ENCODE peak calls at places on chromosomes 16 and 17, in ten cellular contexts. X is endothelial cell of umbilical vein, I is spleen, B is esophagus muscularis mucosa, T is transverse colon, Q is H1, P is upper lobe of left lung, F is Panc1, E is SK-N-SH, G is sigmoid colon. V is an unnamed sample.

GRCh38 chr16:55324491-55325447 is 766 bp downstream of the IRX6 start:
- DNase-seq in X (no peak), I (no peak), B (no peak), T (no peak), Q (no peak), P (peak), F (no peak), E (peak), G (no peak), V (no peak)

GRCh38 chr16:70746040-70746707 is 54.8 kb downstream of the VAC14 start:
- DNase-seq in X (peak), I (no peak), B (peak), T (peak), Q (no peak), P (no peak), F (peak), E (peak), G (peak), V (peak)

GRCh38 chr16:8720080-8720966 is 45.9 kb downstream of the ABAT start:
- DNase-seq in X (no peak), I (no peak), B (no peak), T (no peak), Q (no peak), P (no peak), F (no peak), E (peak), G (no peak), V (no peak)

GRCh38 chr17:49287481-49287880 is 56.9 kb upstream of the PHOSPHO1 start:
- DNase-seq in X (no peak), I (no peak), B (no peak), T (no peak), Q (no peak), P (no peak), F (no peak), E (no peak), G (no peak), V (no peak)

GRCh38 chr16:68005786-68006286 is 6.6 kb upstream of the DPEP2 start:
- DNase-seq in X (peak), I (peak), B (no peak), T (peak), Q (no peak), P (no peak), F (no peak), E (no peak), G (no peak), V (peak)

GRCh38 chr17:67253379-67253778 is 8.4 kb upstream of the HELZ start:
- DNase-seq in X (no peak), I (no peak), B (no peak), T (no peak), Q (no peak), P (no peak), F (no peak), E (no peak), G (no peak), V (no peak)

GRCh38 chr17:75869282-75870141 is 8.9 kb downstream of the TRIM47 start:
- DNase-seq in X (peak), I (no peak), B (no peak), T (peak), Q (no peak), P (peak), F (no peak), E (peak), G (peak), V (no peak)

GRCh38 chr16:28917095-28917494 is 7.9 kb downstream of the RABEP2 start:
- DNase-seq in X (no peak), I (no peak), B (no peak), T (no peak), Q (no peak), P (no peak), F (no peak), E (no peak), G (no peak), V (no peak)

GRCh38 chr17:28480278-28480677 is 6.8 kb downstream of the SLC13A2 start:
- DNase-seq in X (no peak), I (no peak), B (no peak), T (no peak), Q (no peak), P (no peak), F (no peak), E (no peak), G (no peak), V (no peak)

GRCh38 chr16:49834496-49835009 is 21.4 kb downstream of the ZNF423 start:
- DNase-seq in X (no peak), I (no peak), B (no peak), T (peak), Q (no peak), P (peak), F (no peak), E (peak), G (peak), V (no peak)

GRCh38 chr17:10629706-10630105 is 27.4 kb downstream of the MYH3 start:
- DNase-seq in X (no peak), I (peak), B (no peak), T (no peak), Q (no peak), P (no peak), F (no peak), E (no peak), G (no peak), V (no peak)

GRCh38 chr17:6755731-6756184 is at the start of gene XAF1:
- DNase-seq in X (peak), I (peak), B (no peak), T (peak), Q (no peak), P (peak), F (no peak), E (no peak), G (peak), V (peak)

GRCh38 chr17:64178011-64178825 is 48.3 kb upstream of the ERN1 start:
- DNase-seq in X (no peak), I (no peak), B (no peak), T (no peak), Q (no peak), P (no peak), F (no peak), E (peak), G (no peak), V (peak)

GRCh38 chr17:39152134-39152884 is 872 bp upstream of the PLXDC1 start:
- DNase-seq in X (no peak), I (no peak), B (no peak), T (peak), Q (no peak), P (no peak), F (no peak), E (peak), G (peak), V (no peak)

GRCh38 chr16:51592535-51592934 is 441.5 kb upstream of the SALL1 start:
- DNase-seq in X (no peak), I (no peak), B (no peak), T (no peak), Q (no peak), P (no peak), F (no peak), E (no peak), G (no peak), V (no peak)

GRCh38 chr16:16073884-16074781 is 124.7 kb downstream of the ABCC1 start:
- DNase-seq in X (no peak), I (no peak), B (no peak), T (peak), Q (peak), P (peak), F (no peak), E (no peak), G (no peak), V (peak)

DNA sequence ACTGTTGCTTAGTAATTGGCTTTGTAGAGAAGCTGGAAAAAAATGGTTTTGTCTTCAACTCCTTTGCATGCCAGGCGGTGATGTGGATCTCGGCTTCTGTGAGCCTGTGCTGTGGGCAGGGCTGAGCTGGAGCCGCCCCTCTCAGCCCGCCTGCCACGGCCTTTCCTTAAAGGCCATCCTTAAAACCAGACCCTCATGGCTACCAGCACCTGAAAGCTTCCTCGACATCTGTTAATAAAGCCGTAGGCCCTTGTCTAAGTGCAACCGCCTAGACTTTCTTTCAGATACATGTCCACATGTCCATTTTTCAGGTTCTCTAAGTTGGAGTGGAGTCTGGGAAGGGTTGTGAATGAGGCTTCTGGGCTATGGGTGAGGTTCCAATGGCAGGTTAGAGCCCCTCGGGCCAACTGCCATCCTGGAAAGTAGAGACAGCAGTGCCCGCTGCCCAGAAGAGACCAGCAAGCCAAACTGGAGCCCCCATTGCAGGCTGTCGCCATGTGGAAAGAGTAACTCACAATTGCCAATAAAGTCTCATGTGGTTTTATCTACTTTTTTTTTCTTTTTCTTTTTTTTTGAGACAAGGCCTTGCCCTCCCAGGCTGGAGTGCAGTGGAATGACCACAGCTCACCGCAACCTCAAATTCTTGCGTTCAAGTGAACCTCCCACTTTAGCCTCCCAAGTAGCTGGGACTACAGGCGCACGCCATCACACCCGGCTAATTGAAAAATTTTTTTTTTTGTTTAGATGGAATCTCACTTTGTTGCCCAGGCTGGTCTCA is 6.2 kb upstream of the TMEM235 start:
- DNase-seq in X (no peak), I (no peak), B (no peak), T (no peak), Q (no peak), P (no peak), F (no peak), E (peak), G (no peak), V (no peak)
- TF ChIP-seq POLR2AphosphoS5 in X (no peak), I (no peak), B (no peak), T (no peak), Q (no peak), P (no peak), F (no peak), E (peak), G (no peak), V (no peak)

DNA sequence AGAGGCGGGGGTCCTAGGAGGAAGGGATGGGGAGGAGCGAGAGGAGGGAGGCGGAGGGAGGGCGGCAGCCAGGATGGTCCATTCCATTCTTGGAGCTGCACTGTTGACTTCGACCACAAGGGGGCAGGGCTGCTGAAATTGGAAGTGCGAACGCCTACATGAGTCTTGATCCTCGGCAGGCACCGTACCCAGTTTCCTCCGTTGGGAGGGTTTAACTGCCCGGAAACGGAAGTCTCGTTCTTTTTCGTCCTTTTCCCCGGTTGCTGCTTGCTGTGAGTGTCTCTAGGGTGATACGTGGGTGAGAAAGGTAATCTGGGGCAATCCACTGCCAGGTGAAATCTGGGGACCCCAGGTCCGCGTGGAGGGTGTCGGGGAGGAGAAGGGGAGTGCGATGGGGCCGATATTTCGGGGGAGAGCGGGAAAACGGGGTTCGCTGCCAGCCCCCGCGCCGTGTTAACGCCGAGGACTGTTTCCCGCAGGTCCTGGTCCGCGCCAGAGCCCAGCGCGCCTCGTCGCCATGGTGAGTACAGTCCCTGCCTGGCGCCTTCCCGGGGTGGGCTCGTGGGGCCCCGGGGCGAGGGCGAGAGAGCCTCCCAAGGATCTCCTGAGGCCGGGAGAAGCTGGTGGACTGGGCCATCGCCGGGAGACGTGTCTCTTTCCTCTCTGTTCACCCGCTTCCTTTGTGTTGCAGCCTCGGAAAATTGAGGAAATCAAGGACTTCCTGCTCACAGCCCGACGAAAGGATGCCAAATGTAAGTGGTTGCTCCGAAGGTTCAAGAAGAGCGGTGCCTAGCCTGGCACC is at the start of gene RPL38:
- DNase-seq in X (peak), I (peak), B (peak), T (peak), Q (peak), P (peak), F (peak), E (peak), G (peak), V (peak)
- H3K27ac ChIP-seq in X (peak), I (peak), B (peak), T (peak), Q (peak), P (peak), F (peak), E (peak), G (peak), V (peak)

GRCh38 chr17:21282231-21282630 is 2.3 kb upstream of the MAP2K3 start:
- DNase-seq in X (peak), I (no peak), B (no peak), T (no peak), Q (no peak), P (no peak), F (peak), E (no peak), G (peak), V (no peak)
- TF ChIP-seq POLR2AphosphoS5 in X (no peak), I (no peak), B (peak), T (peak), Q (no peak), P (no peak), F (no peak), E (peak), G (no peak), V (no peak)

DNA sequence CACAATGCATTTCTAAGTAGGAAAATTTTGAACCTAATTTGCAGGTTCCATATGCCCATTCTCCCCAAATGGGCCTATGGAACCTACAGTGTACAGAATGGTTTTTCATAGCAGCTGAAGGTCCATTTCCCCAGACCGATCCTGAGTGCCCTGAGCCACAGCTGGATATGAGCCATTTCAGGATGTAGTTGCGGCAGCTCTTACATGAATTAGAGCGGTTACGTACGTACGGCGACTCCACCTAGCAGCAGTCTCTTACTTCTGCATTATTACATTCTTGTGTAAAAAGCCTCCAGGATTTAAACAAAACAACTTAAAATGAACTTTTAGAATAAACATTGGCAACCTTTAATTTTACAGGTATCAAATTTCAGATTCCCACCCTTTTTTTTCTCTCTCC is 225.3 kb downstream of the SNX29 start:
- DNase-seq in X (no peak), I (no peak), B (no peak), T (no peak), Q (no peak), P (no peak), F (no peak), E (no peak), G (no peak), V (no peak)
- H3K27ac ChIP-seq in X (no peak), I (no peak), B (no peak), T (no peak), Q (no peak), P (no peak), F (no peak), E (no peak), G (no peak), V (no peak)

GRCh38 chr17:74431568-74432483 is at the start of gene GPRC5C:
- DNase-seq in X (no peak), I (peak), B (no peak), T (peak), Q (peak), P (peak), F (no peak), E (peak), G (peak), V (peak)
- TF ChIP-seq POLR2AphosphoS5 in X (no peak), I (peak), B (peak), T (no peak), Q (peak), P (peak), F (peak), E (no peak), G (peak), V (peak)

DNA sequence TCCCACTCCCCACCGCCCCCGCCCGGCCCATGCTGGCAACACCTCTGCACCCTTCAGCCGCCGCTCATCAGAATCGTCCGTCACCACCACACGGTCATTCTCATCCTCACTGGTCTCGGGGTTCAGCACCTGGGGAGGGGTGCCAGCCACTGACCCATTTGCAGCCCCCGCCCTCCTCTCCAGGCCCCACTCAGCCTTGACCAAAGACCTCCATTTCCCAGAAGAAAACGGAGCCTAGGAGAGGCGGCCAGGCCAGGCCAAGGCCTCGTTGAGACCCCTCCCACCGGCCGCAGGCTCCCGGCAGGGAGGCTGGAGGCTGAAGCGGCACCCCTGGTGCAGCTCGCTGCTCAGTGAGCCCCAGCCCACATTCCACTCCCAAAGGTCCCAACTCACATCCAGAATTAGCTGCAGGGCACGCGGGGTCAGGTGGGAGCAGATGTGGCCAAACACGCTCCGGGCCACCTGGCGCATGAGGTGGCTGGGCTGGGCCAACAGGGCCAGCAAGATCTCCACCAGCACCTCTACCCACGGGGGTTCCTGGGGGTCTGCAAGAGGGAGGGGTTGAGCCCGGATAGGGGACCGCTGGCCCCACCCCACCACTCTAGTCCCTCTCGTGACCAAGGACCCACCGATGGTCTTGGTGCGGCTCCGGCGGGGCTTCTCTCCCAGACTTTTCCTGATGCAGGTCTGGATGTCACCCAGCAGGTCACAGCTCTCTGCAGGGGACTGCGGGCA is 9.8 kb downstream of the MYBBP1A start:
- DNase-seq in X (no peak), I (peak), B (no peak), T (no peak), Q (no peak), P (peak), F (no peak), E (no peak), G (peak), V (no peak)
- H3K27ac ChIP-seq in X (no peak), I (peak), B (no peak), T (no peak), Q (no peak), P (no peak), F (no peak), E (no peak), G (no peak), V (no peak)

GRCh38 chr16:81443688-81444447 is 740 bp upstream of the CMIP start:
- DNase-seq in X (no peak), I (peak), B (no peak), T (peak), Q (no peak), P (no peak), F (no peak), E (no peak), G (peak), V (no peak)

GRCh38 chr16:81445143-81445922 is 725 bp downstream of the CMIP start:
- DNase-seq in X (peak), I (peak), B (no peak), T (peak), Q (no peak), P (peak), F (no peak), E (peak), G (peak), V (peak)

GRCh38 chr16:81442909-81443687 is 1.5 kb upstream of the CMIP start:
- DNase-seq in X (no peak), I (no peak), B (no peak), T (no peak), Q (no peak), P (no peak), F (no peak), E (no peak), G (no peak), V (no peak)

GRCh38 chr16:81445926-81446317 is 1.3 kb downstream of the CMIP start:
- DNase-seq in X (peak), I (no peak), B (no peak), T (no peak), Q (no peak), P (no peak), F (no peak), E (no peak), G (no peak), V (no peak)

DNA sequence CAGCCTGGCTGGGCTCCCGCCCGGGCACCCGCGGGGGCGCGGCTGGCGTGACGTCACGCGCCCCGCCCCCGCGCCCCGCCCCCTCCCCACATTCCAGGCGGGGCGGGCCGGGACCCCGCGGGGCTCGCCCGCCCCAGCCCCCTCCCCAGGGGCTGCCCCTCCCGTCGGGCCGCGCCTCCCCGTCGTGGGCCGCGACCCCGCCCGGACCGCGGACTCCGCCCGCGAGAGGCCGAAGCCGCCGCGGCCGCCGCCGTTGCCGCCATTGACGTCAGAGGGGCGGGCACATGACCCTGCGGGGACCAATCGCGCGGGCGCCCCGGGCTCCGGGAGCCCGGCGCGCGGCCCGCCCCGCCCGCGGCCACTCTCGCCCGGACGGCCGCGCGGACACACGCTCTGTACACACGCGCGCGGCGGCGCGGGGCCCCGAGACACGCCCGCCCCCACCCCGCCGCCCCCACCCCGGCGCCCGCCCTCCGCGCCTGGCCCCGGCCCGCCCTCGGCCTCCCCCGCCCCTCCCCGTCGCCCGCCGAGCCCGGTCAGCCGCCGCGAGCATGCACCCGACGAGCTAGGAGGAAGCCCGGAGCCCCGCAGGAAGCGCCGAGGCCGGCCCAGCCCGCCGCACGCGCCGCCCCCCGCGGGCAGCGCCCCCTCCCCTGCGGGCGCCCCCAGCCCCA is at the start of gene CMIP:
- DNase-seq in X (peak), I (peak), B (no peak), T (peak), Q (peak), P (peak), F (no peak), E (peak), G (peak), V (peak)
- TF ChIP-seq POLR2AphosphoS5 in X (no peak), I (peak), B (no peak), T (peak), Q (no peak), P (no peak), F (no peak), E (no peak), G (no peak), V (peak)

DNA sequence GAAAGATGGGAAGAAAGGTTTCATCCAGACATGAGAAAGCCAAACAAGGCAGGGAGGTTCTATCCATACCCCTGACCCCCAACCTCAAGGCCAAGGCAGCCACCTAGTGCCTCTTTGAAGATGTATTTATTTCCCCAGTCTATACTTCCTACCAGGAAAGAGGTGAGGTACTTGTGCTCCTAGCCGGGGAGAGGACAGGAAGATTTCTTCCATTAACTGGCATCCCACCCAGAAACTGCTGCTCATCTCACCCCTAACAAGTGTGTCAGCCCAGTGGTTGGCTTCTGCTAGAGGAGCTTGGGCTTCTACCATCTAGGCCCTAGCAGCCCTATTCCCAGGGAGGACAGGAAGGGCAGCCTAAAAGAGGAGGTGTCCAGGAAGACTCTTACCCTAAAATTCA is 8.9 kb downstream of the COPZ2 start:
- DNase-seq in X (no peak), I (no peak), B (no peak), T (no peak), Q (no peak), P (no peak), F (no peak), E (no peak), G (no peak), V (no peak)
- H3K27ac ChIP-seq in X (no peak), I (no peak), B (no peak), T (no peak), Q (no peak), P (no peak), F (no peak), E (no peak), G (no peak), V (no peak)